ENCODE peak calls at places on chromosomes 4 and X, in eight cellular contexts. Y is NB4, P is lower lobe of right lung, O is H54, K is G401, E is Daoy, U is globus pallidus, F is EH. B is an unnamed sample.
A peak's percentile ranks its signal among the peaks of the same experiment; 100 is the strongest.

GRCh38 chr4:130035391-130035790 is 939.4 kb downstream of the C4orf33 start:
- DNase-seq in O (no peak), K (no peak), E (no peak), Y (no peak), F (no peak), P (no peak), U (no peak), B (no peak)

GRCh38 chrX:49934148-49934547 is 11.8 kb downstream of the CLCN5 start:
- DNase-seq in F (no peak), U (no peak), E (no peak), K (no peak), Y (peak; percentile 24), P (no peak), O (no peak), B (no peak)

GRCh38 chr4:24793219-24794005 is 2.0 kb upstream of the SOD3 start:
- DNase-seq in U (no peak), P (no peak), Y (no peak), F (peak; percentile 24), K (no peak), E (no peak), O (no peak), B (no peak)

GRCh38 chrX:53080628-53081580 is 1.3 kb upstream of the TSPYL2 start:
- DNase-seq in O (no peak), Y (no peak), U (no peak), E (no peak), F (peak; percentile 39), K (no peak), P (no peak), B (no peak)

GRCh38 chr4:121873604-121874003 is 3.3 kb upstream of the BBS7 start:
- DNase-seq in U (no peak), Y (no peak), E (no peak), F (peak; percentile 42), O (no peak), P (no peak), K (no peak), B (no peak)

GRCh38 chrX:11611965-11612364 is 53.8 kb downstream of the ARHGAP6 start:
- DNase-seq in K (no peak), E (no peak), U (no peak), Y (no peak), F (no peak), P (no peak), O (no peak), B (no peak)

GRCh38 chrX:104195489-104196084 is 29.3 kb downstream of the FAM199X start:
- DNase-seq in O (no peak), Y (peak; percentile 13), F (peak; percentile 40), U (peak; percentile 12), K (peak; percentile 50), P (no peak), E (peak; percentile 2), B (peak; percentile 4)

GRCh38 chrX:70219938-70220764 is 14.3 kb upstream of the AWAT1 start:
- DNase-seq in O (no peak), P (no peak), Y (no peak), K (no peak), F (no peak), E (peak; percentile 15), U (no peak), B (peak; percentile 13)

GRCh38 chr4:7410470-7410869 is 24.3 kb downstream of the PSAPL1 start:
- DNase-seq in P (no peak), U (no peak), K (no peak), O (no peak), E (no peak), F (no peak), Y (no peak), B (no peak)

GRCh38 chr4:188665466-188665865 is 526.2 kb downstream of the TRIML1 start:
- DNase-seq in K (no peak), F (no peak), E (no peak), Y (no peak), O (no peak), U (peak; percentile 57), P (no peak), B (no peak)

GRCh38 chr4:2068198-2068470 is 9.0 kb downstream of the NAT8L start:
- DNase-seq in U (no peak), K (no peak), Y (no peak), E (no peak), O (no peak), P (no peak), F (no peak), B (no peak)

GRCh38 chr4:118313098-118313497 is 39.7 kb downstream of the PRSS12 start:
- DNase-seq in U (no peak), O (no peak), P (no peak), Y (no peak), K (peak; percentile 62), F (no peak), E (no peak), B (no peak)

GRCh38 chrX:121052122-121052521 is 4.7 kb downstream of the GLUD2 start:
- DNase-seq in E (peak; percentile 29), O (peak; percentile 15), Y (no peak), U (no peak), P (no peak), F (peak; percentile 7), K (no peak), B (no peak)

GRCh38 chr4:45985038-45985437 is 138.8 kb downstream of the GABRG1 start:
- DNase-seq in U (no peak), P (no peak), Y (no peak), K (no peak), F (no peak), E (no peak), O (no peak), B (no peak)

GRCh38 chr4:41339812-41340809 is 83.4 kb downstream of the UCHL1 start:
- DNase-seq in O (no peak), Y (no peak), U (peak; percentile 92), P (no peak), K (peak; percentile 81), E (peak; percentile 50), F (peak; percentile 95), B (no peak)

GRCh38 chr4:99710681-99711345 is 53.2 kb upstream of the C4orf54 start:
- DNase-seq in E (no peak), K (no peak), U (no peak), Y (no peak), F (no peak), P (no peak), O (no peak), B (no peak)

GRCh38 chrX:143701460-143701859 is 19.1 kb downstream of the SPANXN2 start:
- DNase-seq in F (no peak), E (no peak), Y (no peak), U (no peak), O (no peak), K (no peak), P (no peak), B (no peak)

GRCh38 chr4:68416591-68416990 is 30.7 kb upstream of the TMPRSS11E start:
- DNase-seq in O (no peak), E (no peak), U (no peak), P (no peak), F (no peak), Y (no peak), K (no peak), B (no peak)

GRCh38 chr4:13892739-13893105 is 265.2 kb upstream of the BOD1L1 start:
- DNase-seq in K (no peak), U (no peak), F (peak; percentile 80), E (peak; percentile 48), Y (no peak), O (no peak), P (no peak), B (no peak)

GRCh38 chrX:108261541-108262218 is 170.1 kb downstream of the ATG4A start:
- DNase-seq in U (no peak), F (peak; percentile 1), O (no peak), P (no peak), K (no peak), Y (no peak), E (no peak), B (no peak)

GRCh38 chr4:109078724-109079123 is 223.7 kb downstream of the COL25A1 start:
- DNase-seq in U (peak; percentile 11), E (peak; percentile 10), F (peak; percentile 84), K (no peak), Y (no peak), O (no peak), P (no peak), B (no peak)

GRCh38 chr4:1109898-1110506 is 3.4 kb downstream of the RNF212 start:
- DNase-seq in O (no peak), P (no peak), U (no peak), K (no peak), F (no peak), E (no peak), Y (no peak), B (no peak)

GRCh38 chr4:188029114-188029513 is 33.5 kb downstream of the ZFP42 start:
- DNase-seq in O (no peak), F (no peak), Y (no peak), E (no peak), K (no peak), P (no peak), U (no peak), B (no peak)

GRCh38 chr4:77617203-77617602 is 11.6 kb downstream of the CXCL13 start:
- DNase-seq in Y (peak; percentile 43), E (peak; percentile 27), O (no peak), F (peak; percentile 35), U (no peak), K (no peak), P (no peak), B (no peak)

GRCh38 chrX:65575024-65575423 is 40.4 kb upstream of the LAS1L start:
- DNase-seq in E (no peak), O (no peak), P (no peak), Y (no peak), K (no peak), U (no peak), F (peak; percentile 18), B (no peak)

GRCh38 chr4:99301376-99302164 is 10.8 kb upstream of the ADH1A start:
- DNase-seq in K (no peak), U (no peak), O (no peak), F (peak; percentile 41), Y (no peak), E (no peak), P (no peak), B (no peak)